ENCODE peak calls at places on chromosomes 13 and 19, in seven cellular contexts. K is psoas muscle, G is endothelial cell of umbilical vein, P is IMR-90, S is cardiac muscle cell, B is mammary epithelial cell, W is stomach. V is an unnamed sample.

GRCh38 chr13:26525528-26525927 is 32.0 kb upstream of the WASF3 start:
- DNase-seq in K (no peak), G (no peak), P (no peak), S (no peak), B (no peak), W (no peak), V (no peak)

GRCh38 chr19:5057860-5058259 is 88.9 kb downstream of the KDM4B start:
- DNase-seq in K (peak; percentile 60), G (no peak), P (no peak), S (peak; percentile 18), B (peak; percentile 12), W (no peak), V (no peak)

GRCh38 chr13:101258071-101258470 is 158.2 kb downstream of the NALCN start:
- DNase-seq in K (peak; percentile 41), G (peak; percentile 84), P (peak; percentile 86), S (peak; percentile 11), B (peak; percentile 64), W (no peak), V (no peak)

GRCh38 chr13:93744886-93745285 is 518.3 kb downstream of the GPC6 start:
- DNase-seq in K (no peak), G (no peak), P (no peak), S (no peak), B (no peak), W (no peak), V (no peak)

GRCh38 chr13:111336666-111337065 is 16.2 kb downstream of the TEX29 start:
- DNase-seq in K (no peak), G (no peak), P (peak; percentile 49), S (peak; percentile 42), B (no peak), W (no peak), V (no peak)

GRCh38 chr13:27954406-27954851 is 14.7 kb downstream of the CDX2 start:
- DNase-seq in K (no peak), G (peak; percentile 31), P (no peak), S (peak; percentile 20), B (no peak), W (peak; percentile 49), V (no peak)

GRCh38 chr19:33393286-33394005 is 19.9 kb downstream of the CEBPG start:
- DNase-seq in K (peak; percentile 52), G (no peak), P (no peak), S (no peak), B (no peak), W (no peak), V (peak; percentile 62)

GRCh38 chr13:77330009-77330471 is 3.1 kb upstream of the MYCBP2 start:
- DNase-seq in K (no peak), G (peak; percentile 75), P (no peak), S (peak; percentile 15), B (no peak), W (no peak), V (no peak)

GRCh38 chr19:23557381-23557780 is 129.6 kb downstream of the ZNF675 start:
- DNase-seq in K (no peak), G (no peak), P (no peak), S (no peak), B (no peak), W (no peak), V (no peak)

GRCh38 chr19:48338802-48339660 is 13.7 kb downstream of the EMP3 start:
- DNase-seq in K (no peak), G (no peak), P (no peak), S (no peak), B (no peak), W (no peak), V (no peak)

GRCh38 chr13:21686761-21687391 is 16.0 kb downstream of the FGF9 start:
- DNase-seq in K (no peak), G (no peak), P (no peak), S (no peak), B (no peak), W (no peak), V (no peak)

GRCh38 chr19:1618157-1619093 is 13.2 kb upstream of the UQCR11 start:
- DNase-seq in K (no peak), G (no peak), P (no peak), S (peak; percentile 20), B (peak; percentile 24), W (peak; percentile 39), V (peak; percentile 44)

GRCh38 chr13:44455781-44456180 is 82.2 kb downstream of the SERP2 start:
- DNase-seq in K (no peak), G (no peak), P (no peak), S (no peak), B (no peak), W (no peak), V (no peak)

GRCh38 chr19:47156861-47157454 is 26.3 kb downstream of the SAE1 start:
- DNase-seq in K (no peak), G (no peak), P (no peak), S (peak; percentile 46), B (no peak), W (no peak), V (no peak)

GRCh38 chr13:50357136-50357535 is 341.9 kb downstream of the KCNRG start:
- DNase-seq in K (no peak), G (no peak), P (no peak), S (no peak), B (no peak), W (no peak), V (no peak)

GRCh38 chr19:17873661-17874422 is 2.1 kb downstream of the SLC5A5 start:
- DNase-seq in K (no peak), G (no peak), P (no peak), S (peak; percentile 30), B (peak; percentile 37), W (peak; percentile 63), V (no peak)

GRCh38 chr13:84894749-84895148 is 904.5 kb downstream of the SLITRK6 start:
- DNase-seq in K (no peak), G (no peak), P (no peak), S (no peak), B (no peak), W (no peak), V (no peak)

GRCh38 chr19:7098701-7099596 is 29.4 kb downstream of the ZNF557 start:
- DNase-seq in K (peak; percentile 97), G (peak; percentile 92), P (peak; percentile 87), S (peak; percentile 96), B (peak; percentile 90), W (peak; percentile 92), V (peak; percentile 83)
- TF ChIP-seq CTCF in K (no peak), G (no peak), P (no peak), S (no peak), B (no peak), W (no peak), V (no peak)

DNA sequence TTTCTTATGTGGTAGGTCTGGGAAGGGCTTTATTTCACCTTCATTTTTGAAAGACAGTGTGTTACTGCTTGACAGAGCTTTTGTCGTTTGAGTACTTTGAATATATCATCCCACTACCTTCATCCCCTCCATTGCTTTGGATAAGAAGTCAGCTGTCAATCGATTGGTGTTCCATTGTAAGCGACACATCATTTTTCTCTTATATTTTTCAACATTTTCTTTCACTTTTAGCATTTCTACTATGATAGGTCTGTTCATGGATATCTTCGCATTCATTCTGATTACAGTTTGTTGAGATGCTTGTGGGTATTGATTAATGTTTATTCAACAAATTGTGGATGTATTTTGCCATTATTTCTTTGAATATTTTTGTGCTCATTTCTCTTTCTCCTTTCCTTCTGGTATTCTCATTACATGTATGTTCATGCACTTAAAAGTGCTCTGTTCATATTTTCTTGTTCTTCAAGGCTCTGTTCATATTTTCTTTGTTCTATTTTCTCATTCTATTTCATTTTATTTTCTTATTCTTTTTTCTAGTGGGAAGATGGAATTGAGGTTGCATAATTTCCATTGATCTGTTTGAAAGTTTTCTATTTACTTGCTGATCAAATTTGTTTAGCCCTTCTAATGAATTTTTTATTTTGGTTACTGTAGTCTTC is 29.2 kb downstream of the ZNF546 start:
- DNase-seq in K (no peak), G (no peak), P (no peak), S (no peak), B (no peak), W (no peak), V (no peak)
- H3K9me3 ChIP-seq in K (peaks cover 71% of the 10 kb centered on the region), G (peaks cover 12% of the 10 kb centered on the region), P (peaks cover 53% of the 10 kb centered on the region), S (no peaks in the 10 kb centered on the region), B (peaks cover 36% of the 10 kb centered on the region), W (peaks cover 92% of the 10 kb centered on the region), V (peaks cover 23% of the 10 kb centered on the region)

DNA sequence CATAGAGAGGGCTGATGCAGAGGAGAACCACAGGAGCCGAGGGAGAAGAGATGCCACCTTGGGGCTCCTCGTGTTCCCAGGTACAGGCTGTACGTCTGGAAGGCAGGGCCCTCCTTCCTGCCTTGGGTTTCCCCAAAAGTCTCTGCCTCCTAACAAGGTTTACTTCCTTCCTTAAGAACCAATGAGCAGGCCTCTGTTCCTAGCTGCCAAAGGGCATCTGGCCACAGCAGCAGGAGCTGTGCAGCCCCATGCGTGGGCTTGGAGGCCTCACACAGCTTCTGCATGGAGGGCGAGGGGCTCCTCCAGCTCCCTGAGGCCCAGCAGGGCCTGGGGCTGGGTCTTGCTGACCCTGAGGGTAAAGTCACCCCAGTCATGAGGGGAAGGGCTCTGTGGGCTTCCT is 40.6 kb upstream of the TSHZ3 start:
- DNase-seq in K (no peak), G (no peak), P (no peak), S (no peak), B (no peak), W (no peak), V (no peak)
- H3K36me3 ChIP-seq in K (no peaks in the 10 kb centered on the region), G (no peaks in the 10 kb centered on the region), P (no peaks in the 10 kb centered on the region), S (no peaks in the 10 kb centered on the region), B (no peaks in the 10 kb centered on the region), W (no peaks in the 10 kb centered on the region), V (no peaks in the 10 kb centered on the region)

GRCh38 chr19:52522555-52522954 is 4.9 kb upstream of the ZNF808 start:
- DNase-seq in K (no peak), G (no peak), P (no peak), S (no peak), B (no peak), W (no peak), V (no peak)

GRCh38 chr19:52532480-52532879 is 5.0 kb downstream of the ZNF808 start:
- DNase-seq in K (no peak), G (no peak), P (no peak), S (no peak), B (no peak), W (no peak), V (no peak)

GRCh38 chr19:52527954-52528326 is 472 bp downstream of the ZNF808 start:
- DNase-seq in K (peak; percentile 49), G (no peak), P (no peak), S (peak; percentile 5), B (no peak), W (no peak), V (no peak)

GRCh38 chr19:52524086-52524485 is 3.4 kb upstream of the ZNF808 start:
- DNase-seq in K (no peak), G (no peak), P (no peak), S (no peak), B (no peak), W (no peak), V (no peak)

DNA sequence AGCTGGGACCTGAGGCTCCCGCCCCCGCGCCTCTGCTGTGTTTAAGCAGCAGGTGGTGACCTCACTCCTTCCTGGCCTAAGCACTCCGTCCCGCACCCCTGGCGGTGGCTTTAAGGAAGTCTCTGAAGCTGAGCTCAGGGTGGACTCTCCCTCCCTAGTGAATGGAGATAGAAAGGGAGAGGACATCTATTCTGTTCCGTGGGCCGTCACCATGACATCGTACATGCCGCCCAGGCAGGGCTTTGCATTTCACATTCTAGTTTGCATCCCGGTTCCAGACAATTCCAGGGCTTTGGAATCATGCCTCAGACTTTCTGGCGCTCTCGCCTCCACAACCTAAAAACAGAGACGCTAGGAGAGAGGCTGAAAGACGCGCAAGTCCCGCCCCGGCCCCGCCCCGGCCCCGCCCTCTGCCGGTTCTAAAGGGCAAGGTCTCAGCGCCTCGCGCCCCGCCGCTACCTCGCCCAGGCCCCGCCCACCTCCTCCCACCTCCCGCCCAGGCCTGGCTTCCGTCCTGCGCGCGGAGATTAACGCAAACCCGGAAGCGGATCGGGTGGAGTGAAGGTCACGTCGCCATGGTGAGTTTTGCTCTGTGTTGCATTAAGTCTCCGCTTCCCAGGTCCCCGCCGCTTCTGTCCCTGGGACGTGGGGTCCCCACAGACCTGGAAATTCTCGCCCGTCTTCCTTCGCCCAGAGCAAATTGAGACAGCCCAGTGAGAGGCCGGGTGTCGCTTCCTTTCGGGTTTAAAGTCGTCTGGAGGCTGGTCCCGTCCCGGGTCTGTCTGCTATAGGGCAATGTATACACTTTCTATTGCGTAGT is at the start of gene ZNF808:
- DNase-seq in K (peak; percentile 98), G (peak; percentile 88), P (peak; percentile 87), S (peak; percentile 95), B (peak; percentile 85), W (peak; percentile 98), V (peak; percentile 87)
- TF ChIP-seq CTCF in K (peak; percentile 63), G (peak; percentile 61), P (peak; percentile 63), S (peak; percentile 74), B (peak; percentile 46), W (peak; percentile 67), V (peak; percentile 41)

V was measured in RWPE2.